ENCODE peak calls at places on chromosome 11, in nine cellular contexts. P, W, S, A, G, B, X, V and E are unnamed samples.

GRCh38 chr11:75346912-75347647 is 4.4 kb downstream of the ARRB1 start:
- DNase-seq in W (no peak), P (no peak), B (no peak), A (no peak), G (peak), X (peak), S (no peak), V (no peak), E (peak)

GRCh38 chr11:123382555-123383074 is 47.5 kb upstream of the GRAMD1B start:
- DNase-seq in V (no peak), W (no peak), B (no peak), P (no peak), G (no peak), X (no peak), A (no peak), S (no peak), E (no peak)

GRCh38 chr11:87743002-87743401 is 432.2 kb downstream of the RAB38 start:
- DNase-seq in P (no peak), W (no peak), S (no peak), X (no peak), A (no peak), B (no peak), G (no peak), V (no peak), E (no peak)

GRCh38 chr11:60786811-60787567 is 1.9 kb downstream of the MS4A10 start:
- DNase-seq in G (no peak), A (no peak), X (peak), S (peak), B (no peak), V (no peak), P (no peak), W (no peak), E (peak)

GRCh38 chr11:104549019-104549418 is 349.2 kb downstream of the CASP12 start:
- DNase-seq in X (no peak), G (no peak), P (no peak), A (no peak), W (no peak), B (no peak), V (no peak), S (no peak), E (no peak)

GRCh38 chr11:73230931-73231330 is 12.8 kb downstream of the P2RY2 start:
- DNase-seq in G (no peak), X (no peak), S (no peak), V (no peak), P (no peak), A (no peak), B (no peak), W (no peak), E (peak)

GRCh38 chr11:76801205-76801604 is 18.0 kb downstream of the TSKU start:
- DNase-seq in X (no peak), B (no peak), A (no peak), S (no peak), G (no peak), P (no peak), W (no peak), V (no peak), E (no peak)

GRCh38 chr11:109085708-109086373 is 336.1 kb upstream of the C11orf87 start:
- DNase-seq in X (no peak), S (no peak), V (no peak), B (no peak), P (no peak), A (peak), W (no peak), G (peak), E (no peak)

GRCh38 chr11:105968021-105968697 is 53.9 kb downstream of the MSANTD4 start:
- DNase-seq in B (no peak), P (no peak), G (no peak), X (no peak), W (no peak), V (no peak), A (no peak), S (no peak), E (no peak)

GRCh38 chr11:17515443-17516176 is 28.6 kb downstream of the USH1C start:
- DNase-seq in A (no peak), S (no peak), X (no peak), V (no peak), W (no peak), P (no peak), B (no peak), G (no peak), E (no peak)

GRCh38 chr11:17259931-17260499 is 16.5 kb upstream of the NUCB2 start:
- DNase-seq in A (no peak), G (no peak), P (no peak), B (no peak), S (no peak), X (no peak), W (no peak), V (no peak), E (no peak)

GRCh38 chr11:9760180-9760550 is 96.3 kb downstream of the SWAP70 start:
- DNase-seq in X (peak), B (no peak), G (peak), A (peak), W (no peak), V (peak), P (no peak), S (peak), E (peak)

GRCh38 chr11:134372536-134372935 is 39.5 kb downstream of the B3GAT1 start:
- DNase-seq in P (no peak), A (no peak), B (no peak), W (no peak), X (no peak), G (no peak), S (no peak), V (no peak), E (no peak)

GRCh38 chr11:5992604-5993251 is 5.9 kb upstream of the OR52L1 start:
- DNase-seq in G (peak), X (no peak), W (peak), V (no peak), S (no peak), A (no peak), P (peak), B (no peak), E (peak)

GRCh38 chr11:98630736-98631135 is 390.0 kb upstream of the CNTN5 start:
- DNase-seq in B (no peak), G (no peak), P (peak), V (no peak), W (no peak), A (no peak), X (no peak), S (no peak), E (no peak)

GRCh38 chr11:44855138-44855849 is 95.4 kb downstream of the TP53I11 start:
- DNase-seq in W (no peak), V (no peak), P (no peak), S (no peak), G (no peak), A (no peak), B (no peak), X (no peak), E (no peak)

GRCh38 chr11:125082611-125083311 is 19.7 kb downstream of the SLC37A2 start:
- DNase-seq in G (no peak), X (no peak), V (no peak), A (no peak), B (no peak), S (no peak), W (no peak), P (no peak), E (peak)

GRCh38 chr11:117223741-117224685 is 7.9 kb downstream of the PCSK7 start:
- DNase-seq in P (no peak), A (no peak), X (peak), B (no peak), V (no peak), S (no peak), G (no peak), W (no peak), E (no peak)

GRCh38 chr11:88208742-88209141 is 33.5 kb upstream of the RAB38 start:
- DNase-seq in V (no peak), A (no peak), G (no peak), B (no peak), X (no peak), W (no peak), P (no peak), S (no peak), E (no peak)

GRCh38 chr11:44310456-44311272 is 725 bp upstream of the ALX4 start:
- DNase-seq in A (no peak), P (no peak), G (no peak), V (no peak), B (no peak), W (no peak), S (no peak), X (no peak), E (no peak)

GRCh38 chr11:63680842-63681207 is 475 bp upstream of the RTN3 start:
- DNase-seq in X (peak), W (peak), B (no peak), P (no peak), G (peak), S (no peak), A (no peak), V (no peak), E (peak)

GRCh38 chr11:4065086-4065485 is 29.5 kb upstream of the RRM1 start:
- DNase-seq in P (no peak), X (no peak), V (no peak), G (no peak), A (no peak), B (no peak), S (no peak), W (no peak), E (no peak)

GRCh38 chr11:61083601-61084147 is 18.6 kb upstream of the CD5 start:
- DNase-seq in G (no peak), S (no peak), A (no peak), V (no peak), X (no peak), P (no peak), W (peak), B (no peak), E (no peak)

GRCh38 chr11:13970986-13971385 is 8.5 kb downstream of the SPON1 start:
- DNase-seq in A (no peak), G (no peak), W (no peak), V (no peak), P (no peak), X (no peak), S (no peak), B (no peak), E (no peak)

GRCh38 chr11:71120346-71120963 is 131.9 kb downstream of the SHANK2 start:
- DNase-seq in P (peak), W (no peak), B (no peak), S (no peak), X (no peak), V (no peak), G (no peak), A (no peak), E (no peak)

GRCh38 chr11:2801711-2802388 is 83.7 kb downstream of the CDKN1C start:
- DNase-seq in X (peak), A (no peak), G (no peak), B (no peak), S (no peak), P (no peak), V (no peak), W (no peak), E (peak)

GRCh38 chr11:3105791-3106735 is 48.8 kb upstream of the CARS1 start:
- DNase-seq in W (no peak), V (no peak), B (no peak), A (no peak), P (no peak), X (peak), G (no peak), S (no peak), E (no peak)

GRCh38 chr11:74278721-74279148 is 32.7 kb downstream of the P4HA3 start:
- DNase-seq in V (no peak), B (no peak), X (peak), P (no peak), G (no peak), A (peak), W (no peak), S (peak), E (peak)

GRCh38 chr11:64607381-64608259 is 16.6 kb downstream of the SLC22A12 start:
- DNase-seq in G (peak), B (no peak), W (no peak), S (no peak), P (no peak), V (no peak), X (peak), A (no peak), E (no peak)

GRCh38 chr11:96340555-96340885 is 2.5 kb downstream of the MAML2 start:
- DNase-seq in A (no peak), X (no peak), S (no peak), B (no peak), W (no peak), V (no peak), P (no peak), G (no peak), E (no peak)

GRCh38 chr11:75148436-75148983 is 2.4 kb upstream of the SLCO2B1 start:
- DNase-seq in P (no peak), A (no peak), B (no peak), X (no peak), V (no peak), S (no peak), W (no peak), G (no peak), E (no peak)

GRCh38 chr11:72321381-72321996 is 77.5 kb upstream of the PHOX2A start:
- DNase-seq in A (no peak), S (no peak), B (no peak), W (no peak), P (no peak), V (no peak), X (no peak), G (no peak), E (no peak)

GRCh38 chr11:70085815-70086769 is 8.0 kb downstream of the ANO1 start:
- DNase-seq in V (no peak), W (no peak), P (no peak), S (no peak), X (no peak), G (no peak), B (no peak), A (no peak), E (no peak)

GRCh38 chr11:72144807-72145565 is 9.5 kb downstream of the FOLR3 start:
- DNase-seq in G (no peak), A (peak), B (no peak), W (no peak), V (no peak), P (no peak), S (no peak), X (no peak), E (no peak)

GRCh38 chr11:22165799-22166548 is 26.9 kb upstream of the ANO5 start:
- DNase-seq in X (no peak), B (no peak), G (no peak), V (no peak), P (no peak), W (no peak), S (no peak), A (no peak), E (no peak)

GRCh38 chr11:115911656-115912055 is 407.4 kb upstream of the CADM1 start:
- DNase-seq in G (peak), V (no peak), S (no peak), P (peak), W (no peak), B (no peak), A (no peak), X (no peak), E (no peak)